ENCODE peak calls at places on chromosome 20, in six cellular contexts. K is neuronal stem cell, G is colonic mucosa, E is fibroblast of lung, V is H1, L is endothelial cell of umbilical vein. A is an unnamed sample. For H3K4me1, the result is how much of the 10 kb centered on the place peaks cover.

GRCh38 chr20:62825288-62825993 is 8.6 kb downstream of the COL9A3 start:
- DNase-seq in V (no peak), K (no peak), L (no peak), E (no peak), G (no peak), A (no peak)

GRCh38 chr20:1813101-1813529 is 82.1 kb upstream of the SIRPA start:
- DNase-seq in K (no peak), V (no peak), L (peak), G (no peak), E (peak), A (peak)

GRCh38 chr20:31475472-31476312 is 604 bp downstream of the REM1 start:
- DNase-seq in G (no peak), V (no peak), L (no peak), K (no peak), E (no peak), A (no peak)

GRCh38 chr20:24668791-24669190 is 199.4 kb downstream of the SYNDIG1 start:
- DNase-seq in K (no peak), G (no peak), V (no peak), L (no peak), E (no peak), A (no peak)

GRCh38 chr20:17946572-17947473 is 21.8 kb downstream of the SNX5 start:
- DNase-seq in V (no peak), G (no peak), L (no peak), E (no peak), K (no peak), A (no peak)

GRCh38 chr20:38211200-38212097 is 46.4 kb upstream of the TGM2 start:
- DNase-seq in G (no peak), V (no peak), K (no peak), L (no peak), E (no peak), A (no peak)

GRCh38 chr20:63653974-63654680 is 903 bp upstream of the STMN3 start:
- DNase-seq in V (no peak), K (no peak), E (no peak), G (no peak), L (no peak), A (no peak)

GRCh38 chr20:45337367-45338120 is 10.7 kb downstream of the SDC4 start:
- DNase-seq in L (no peak), G (peak), K (no peak), E (peak), V (peak), A (peak)

GRCh38 chr20:8018928-8019177 is 708 bp downstream of the TMX4 start:
- DNase-seq in G (no peak), E (no peak), L (no peak), V (no peak), K (no peak), A (no peak)

GRCh38 chr20:61779176-61779965 is 286.3 kb downstream of the TAF4 start:
- DNase-seq in G (no peak), V (no peak), E (no peak), L (no peak), K (no peak), A (no peak)

GRCh38 chr20:21125072-21125848 is 622 bp upstream of the KIZ start:
- DNase-seq in G (peak), E (peak), V (no peak), L (no peak), K (no peak), A (peak)

GRCh38 chr20:34952676-34953075 is 2.9 kb downstream of the GSS start:
- DNase-seq in L (no peak), K (no peak), V (no peak), E (peak), G (no peak), A (no peak)

GRCh38 chr20:63738687-63739128 is 868 bp upstream of the SLC2A4RG start:
- DNase-seq in L (no peak), V (peak), K (peak), G (peak), E (peak), A (peak)

GRCh38 chr20:251352-251751 is 6.2 kb upstream of the DEFB132 start:
- DNase-seq in G (no peak), L (no peak), E (no peak), K (no peak), V (no peak), A (no peak)

GRCh38 chr20:61802721-61803311 is 262.9 kb downstream of the TAF4 start:
- DNase-seq in K (no peak), V (no peak), L (no peak), E (no peak), G (no peak), A (no peak)

GRCh38 chr20:32018269-32019155 is 8.3 kb downstream of the CCM2L start:
- DNase-seq in L (peak), E (no peak), G (peak), K (peak), V (peak), A (no peak)

GRCh38 chr20:49567421-49568256 is at the start of gene PTGIS:
- DNase-seq in L (no peak), G (no peak), V (peak), K (peak), E (no peak), A (peak)

GRCh38 chr20:64106435-64106961 is 867 bp downstream of the NPBWR2 start:
- DNase-seq in L (no peak), V (peak), K (no peak), G (no peak), E (no peak), A (no peak)

GRCh38 chr20:49570161-49570827 is 2.4 kb upstream of the PTGIS start:
- DNase-seq in K (no peak), G (no peak), V (no peak), L (no peak), E (no peak), A (no peak)

GRCh38 chr20:36506253-36506652 is 35.1 kb upstream of the MYL9 start:
- DNase-seq in K (no peak), G (no peak), V (no peak), L (peak), E (no peak), A (no peak)

GRCh38 chr20:17710379-17711305 is 10.9 kb downstream of the BANF2 start:
- DNase-seq in K (no peak), L (no peak), G (peak), E (peak), V (no peak), A (no peak)

GRCh38 chr20:63404129-63405085 is 43.3 kb upstream of the CHRNA4 start:
- DNase-seq in K (no peak), E (no peak), G (peak), V (no peak), L (no peak), A (no peak)

GRCh38 chr20:48850257-48850656 is 22.5 kb upstream of the PREX1 start:
- DNase-seq in V (no peak), G (no peak), E (no peak), L (no peak), K (no peak), A (no peak)

GRCh38 chr20:25214416-25214770 is 18.9 kb downstream of the ENTPD6 start:
- DNase-seq in L (no peak), K (no peak), V (no peak), G (no peak), E (no peak), A (no peak)

GRCh38 chr20:60271597-60271996 is 313.4 kb downstream of the CDH26 start:
- DNase-seq in K (no peak), G (no peak), L (no peak), E (no peak), V (no peak), A (peak)

GRCh38 chr20:25085756-25086495 is 4.0 kb upstream of the VSX1 start:
- DNase-seq in E (no peak), V (no peak), L (no peak), K (no peak), G (no peak), A (no peak)

GRCh38 chr20:14643146-14643545 is 305.7 kb upstream of the FLRT3 start:
- DNase-seq in V (no peak), L (no peak), G (no peak), E (no peak), K (no peak), A (no peak)

GRCh38 chr20:62737271-62737761 is 28.7 kb downstream of the NTSR1 start:
- DNase-seq in G (no peak), L (no peak), K (no peak), E (peak), V (no peak), A (no peak)

GRCh38 chr20:32823078-32823477 is 3.3 kb downstream of the MAPRE1 start:
- DNase-seq in E (peak), K (no peak), V (no peak), G (no peak), L (no peak), A (peak)

GRCh38 chr20:10669843-10670446 is 3.9 kb downstream of the JAG1 start:
- DNase-seq in L (peak), E (no peak), G (no peak), K (no peak), V (no peak), A (no peak)
- H3K4me3 ChIP-seq in L (peak), E (peak), G (peak), K (no peak), V (no peak), A (peak)

GRCh38 chr20:53942121-53942816 is 128.1 kb downstream of the BCAS1 start:
- DNase-seq in V (peak), E (peak), L (peak), K (no peak), G (no peak), A (no peak)
- H3K4me1 ChIP-seq in V (under half), E (under half), L (under half), K (under half), G (under half), A (half or more)

DNA sequence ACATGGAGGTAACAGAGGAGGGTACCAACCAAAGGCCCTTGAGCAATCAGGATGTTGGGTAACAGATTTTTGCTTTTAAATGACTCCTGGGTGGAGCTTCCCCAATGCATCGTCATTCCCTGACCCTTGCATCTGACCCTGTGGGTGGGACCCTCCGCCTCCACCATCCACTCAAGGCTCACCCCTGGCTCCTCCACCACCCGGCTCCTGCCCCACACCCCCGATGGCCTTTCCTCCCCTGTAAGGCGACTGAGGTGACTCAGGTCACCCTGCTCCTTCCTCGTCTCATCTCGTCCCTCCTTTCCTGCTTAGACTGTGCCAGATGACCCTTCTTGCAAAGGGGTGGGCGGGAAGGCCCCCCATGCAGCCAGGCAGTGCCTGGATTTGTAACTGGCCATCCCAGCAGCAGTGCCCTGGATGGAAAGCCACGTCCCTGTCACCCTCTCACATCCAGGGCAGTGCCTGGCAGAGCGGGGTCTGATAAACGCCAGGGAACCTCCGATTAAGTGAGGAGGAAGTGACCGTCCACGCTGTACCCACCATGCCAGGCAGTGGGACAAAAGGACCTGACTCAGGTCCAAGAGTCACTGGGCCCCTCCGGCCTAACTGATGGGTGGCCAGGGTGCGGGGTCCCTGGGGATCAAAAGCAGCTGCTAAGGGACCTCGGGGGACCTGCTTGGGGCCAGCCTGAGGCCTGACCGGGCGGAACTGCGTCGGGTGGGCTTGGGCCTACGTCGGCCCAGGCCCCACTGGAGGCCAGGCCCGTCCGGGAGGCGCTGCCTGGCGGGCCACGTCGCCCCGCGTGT is 624 bp upstream of the NPEPL1 start:
- DNase-seq in L (no peak), G (peak), E (no peak), K (no peak), V (peak), A (peak)
- H3K9ac ChIP-seq in L (peak), G (peak), E (peak), K (peak), V (peak), A (peak)

DNA sequence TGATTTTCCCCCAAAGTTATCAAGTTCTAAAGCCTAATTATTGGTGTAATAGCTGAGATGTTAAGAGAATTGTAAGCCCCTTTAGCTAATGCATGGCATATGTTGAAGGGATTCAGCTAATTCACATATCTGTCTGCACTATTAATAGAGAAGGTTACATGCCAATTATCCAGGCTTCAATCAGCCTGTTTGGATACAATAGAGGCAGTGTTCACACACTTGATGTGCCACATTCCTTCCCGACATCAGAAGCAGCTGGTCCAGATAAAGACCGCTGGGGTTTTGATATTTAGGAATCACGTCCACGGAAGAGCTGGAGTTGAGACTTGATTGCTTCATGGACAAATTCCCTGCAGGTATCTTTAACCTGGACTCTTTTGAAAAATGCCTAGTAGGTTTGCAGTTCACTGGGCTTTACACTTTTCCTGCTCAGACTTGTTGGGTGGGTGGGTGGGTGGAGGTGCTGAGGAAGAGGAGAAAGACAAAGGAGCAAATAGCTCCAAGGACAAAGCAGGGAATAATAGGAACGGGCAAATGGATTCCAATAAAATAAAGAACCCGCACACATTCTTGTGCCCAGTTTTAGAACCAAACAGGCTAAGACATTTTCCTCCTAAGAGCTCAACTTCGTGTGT is 142.6 kb upstream of the ZNF217 start:
- DNase-seq in V (no peak), K (no peak), E (peak), G (no peak), L (no peak), A (peak)
- H3K4me3 ChIP-seq in V (no peak), K (no peak), E (no peak), G (no peak), L (no peak), A (peak)

DNA sequence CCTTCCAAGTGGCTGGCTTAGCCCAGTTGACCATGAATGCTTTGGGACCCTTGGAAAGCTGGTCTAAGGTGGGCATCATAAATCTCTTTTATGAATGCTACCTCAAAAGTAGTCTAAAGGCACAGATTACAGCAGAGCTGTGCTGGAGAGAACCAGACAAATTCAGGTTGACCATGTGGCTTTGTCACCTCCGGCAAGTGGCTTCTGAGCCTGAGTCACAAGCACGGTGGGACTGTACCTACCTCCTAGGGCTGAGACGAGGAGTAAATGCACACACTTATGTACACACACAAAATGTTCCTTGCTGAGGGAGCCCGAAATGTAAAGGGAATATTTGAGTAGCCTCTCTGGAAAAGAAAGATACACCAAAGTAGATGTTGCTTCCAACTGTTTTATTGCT is 155.9 kb downstream of the NFATC2 start:
- DNase-seq in V (no peak), E (no peak), L (no peak), G (no peak), K (no peak), A (no peak)
- H3K4me1 ChIP-seq in V (under half), E (under half), L (half or more), G (under half), K (under half), A (under half)

GRCh38 chr20:57276221-57276620 is 9.8 kb upstream of the BMP7 start:
- DNase-seq in K (no peak), G (no peak), L (no peak), E (no peak), V (no peak), A (no peak)
- H3K9ac ChIP-seq in K (no peak), G (no peak), L (no peak), E (no peak), V (no peak), A (no peak)

DNA sequence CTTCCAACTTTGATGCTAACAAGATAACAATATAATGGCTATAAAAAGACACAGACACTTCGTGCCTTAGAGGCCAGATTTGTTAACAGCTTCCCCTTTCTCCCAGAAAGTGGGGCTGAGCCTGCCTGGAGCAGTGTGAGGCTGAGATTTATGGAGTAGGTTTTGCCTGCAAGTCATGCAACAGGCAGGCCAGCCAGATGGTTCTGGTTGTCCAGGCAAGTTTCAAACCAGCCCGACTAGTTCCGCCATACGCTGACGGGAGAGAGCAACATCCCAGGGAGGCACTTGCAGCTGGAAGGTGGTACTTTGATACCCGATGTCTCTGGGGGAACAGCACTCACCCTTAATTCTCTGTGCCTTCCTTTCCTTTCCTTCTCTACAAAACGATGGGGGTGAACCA is 81.3 kb upstream of the NAA20 start:
- DNase-seq in L (no peak), E (no peak), V (no peak), G (peak), K (no peak), A (no peak)
- H3K4me3 ChIP-seq in L (no peak), E (no peak), V (no peak), G (no peak), K (no peak), A (no peak)